ENCODE peak calls at places on chromosomes 13 and 19, in nine cellular contexts. U is fibroblast of pulmonary artery, I is tibial nerve, X is ascending aorta, Y is choroid plexus epithelial cell, B is HepG2, L is right lobe of liver, K is neural progenitor cell, V is body of pancreas. N is an unnamed sample.

GRCh38 chr13:104534847-104535246 is 1468.6 kb upstream of the SLC10A2 start:
- DNase-seq in U (no peak), L (no peak), V (no peak), Y (no peak), K (peak), I (no peak), B (no peak), X (no peak), N (no peak)

GRCh38 chr19:33064778-33065550 is at the start of gene RHPN2:
- DNase-seq in I (peak), U (peak), Y (peak), X (no peak), V (peak), K (peak), L (peak), B (peak), N (peak)

GRCh38 chr13:82879921-82880320 is 1002.4 kb downstream of the SLITRK1 start:
- DNase-seq in V (no peak), I (no peak), U (no peak), L (no peak), K (peak), B (no peak), Y (no peak), X (no peak), N (no peak)

GRCh38 chr13:26037302-26037701 is 14.5 kb downstream of the SHISA2 start:
- DNase-seq in X (no peak), Y (peak), K (peak), I (no peak), B (no peak), V (no peak), L (no peak), U (no peak), N (no peak)

GRCh38 chr19:11238041-11238440 is 1.4 kb upstream of the ANGPTL8 start:
- DNase-seq in K (no peak), L (no peak), B (no peak), I (no peak), U (no peak), V (no peak), Y (no peak), X (no peak), N (no peak)

GRCh38 chr19:50664204-50664603 is 15.0 kb downstream of the C19orf81 start:
- DNase-seq in V (no peak), I (no peak), L (no peak), Y (no peak), B (no peak), X (no peak), U (no peak), K (no peak), N (no peak)

GRCh38 chr13:51865838-51866237 is 4.1 kb downstream of the CCDC70 start:
- DNase-seq in X (no peak), Y (no peak), B (no peak), I (no peak), L (no peak), U (no peak), K (peak), V (no peak), N (no peak)

GRCh38 chr13:45683701-45684100 is 18.4 kb upstream of the CBY2 start:
- DNase-seq in L (no peak), B (no peak), X (no peak), U (no peak), V (no peak), K (peak), Y (no peak), I (no peak), N (no peak)

GRCh38 chr19:18090545-18091216 is 3.9 kb upstream of the IL12RB1 start:
- DNase-seq in B (no peak), X (no peak), U (peak), L (no peak), V (no peak), Y (peak), I (no peak), K (no peak), N (peak)

GRCh38 chr19:49327878-49328544 is 3.0 kb upstream of the SLC6A16 start:
- DNase-seq in L (no peak), I (no peak), Y (peak), U (peak), K (peak), V (no peak), X (peak), B (peak), N (peak)

DNA sequence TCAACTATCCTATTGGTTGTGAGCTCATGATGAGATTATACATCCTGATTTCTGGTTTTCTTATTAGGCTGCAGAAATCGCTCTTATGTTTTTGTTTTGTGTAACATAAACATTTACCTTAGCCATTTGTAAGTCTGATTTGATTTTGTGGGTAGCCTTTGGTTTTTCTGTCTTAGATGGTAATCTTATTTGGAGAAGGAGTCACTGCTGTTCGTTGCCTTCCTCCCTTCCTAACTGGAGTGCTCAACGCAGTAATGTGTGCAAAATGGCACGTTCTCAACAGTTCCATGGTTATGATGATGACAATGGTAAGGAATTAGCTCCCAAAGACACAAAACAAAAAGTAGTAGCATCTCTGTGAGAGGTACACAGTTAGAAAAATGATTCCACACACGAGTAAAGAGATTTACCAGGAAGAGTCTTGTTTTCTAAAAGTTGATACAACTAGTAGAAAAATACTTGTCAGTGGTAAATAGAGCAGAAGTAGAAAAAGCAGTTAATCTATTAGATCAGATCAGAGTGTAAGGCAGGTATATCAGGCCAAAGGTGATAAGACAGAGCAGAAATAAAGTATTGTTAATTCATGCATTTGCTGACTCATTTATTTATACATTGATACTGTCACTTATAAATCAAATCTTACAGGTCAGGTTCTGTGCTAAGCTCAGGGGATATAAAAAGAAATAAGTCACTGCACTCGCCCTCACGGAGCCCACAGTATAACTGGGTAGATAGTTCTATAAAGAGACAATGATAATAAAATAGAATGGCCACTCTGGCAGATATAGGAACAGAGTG is 270.0 kb downstream of the NALCN start:
- DNase-seq in X (no peak), Y (no peak), B (no peak), L (no peak), I (no peak), V (no peak), U (no peak), K (no peak), N (no peak)
- H3K4me3 ChIP-seq in X (no peak), Y (no peak), B (no peak), L (no peak), I (no peak), V (no peak), U (no peak), K (no peak), N (no peak)

GRCh38 chr13:38636756-38637155 is 50.1 kb upstream of the FREM2 start:
- DNase-seq in K (no peak), X (no peak), L (no peak), V (peak), B (no peak), U (no peak), Y (no peak), I (no peak), N (no peak)

GRCh38 chr13:38637576-38637975 is 49.3 kb upstream of the FREM2 start:
- DNase-seq in V (no peak), L (no peak), K (no peak), Y (no peak), U (no peak), B (no peak), X (no peak), I (no peak), N (no peak)

GRCh38 chr13:38636106-38636505 is 50.8 kb upstream of the FREM2 start:
- DNase-seq in K (no peak), I (no peak), L (no peak), X (no peak), V (no peak), U (no peak), B (no peak), Y (no peak), N (no peak)

GRCh38 chr13:38641164-38641948 is 45.5 kb upstream of the FREM2 start:
- DNase-seq in X (no peak), L (no peak), B (no peak), U (peak), K (no peak), Y (peak), I (no peak), V (no peak), N (no peak)
- TF ChIP-seq CTCF in X (no peak), L (peak), B (no peak), U (peak), K (peak), Y (peak), I (no peak), V (peak), N (peak)

GRCh38 chr19:58209577-58209976 is 19.1 kb upstream of the ZNF544 start:
- DNase-seq in V (no peak), U (no peak), B (no peak), L (no peak), K (no peak), Y (no peak), X (no peak), I (no peak), N (no peak)
- H3K4me3 ChIP-seq in V (no peak), U (no peak), B (no peak), L (no peak), K (no peak), Y (no peak), X (peak), I (no peak), N (no peak)

DNA sequence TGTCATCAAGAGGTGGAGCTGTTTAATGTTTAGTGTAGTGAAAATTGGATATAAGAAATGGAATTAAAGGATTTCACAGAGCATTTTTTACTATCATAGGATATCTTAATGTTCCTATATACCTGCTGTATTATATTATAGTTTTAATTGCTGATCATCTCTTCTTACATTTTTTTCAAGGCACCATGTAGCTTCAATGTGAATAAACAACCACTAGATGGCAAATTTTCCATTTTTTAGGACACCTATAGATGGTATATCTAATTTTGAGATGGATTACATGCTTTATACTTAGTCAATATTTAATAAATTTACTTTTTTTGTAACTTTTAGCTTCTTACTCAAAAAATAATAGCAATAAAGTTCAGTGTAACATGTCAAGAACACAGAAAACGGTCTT is 9.0 kb upstream of the ATXN8OS start:
- DNase-seq in V (no peak), U (peak), I (no peak), Y (peak), X (no peak), B (no peak), K (no peak), L (no peak), N (no peak)
- TF ChIP-seq CTCF in V (peak), U (peak), I (no peak), Y (peak), X (no peak), B (no peak), K (peak), L (peak), N (no peak)

GRCh38 chr19:36719687-36720556 is 32.5 kb downstream of the ZNF567 start:
- DNase-seq in B (no peak), X (no peak), K (no peak), I (no peak), L (no peak), V (no peak), Y (peak), U (peak), N (peak)
- H3K4me3 ChIP-seq in B (no peak), X (peak), K (no peak), I (no peak), L (no peak), V (no peak), Y (no peak), U (no peak), N (no peak)

DNA sequence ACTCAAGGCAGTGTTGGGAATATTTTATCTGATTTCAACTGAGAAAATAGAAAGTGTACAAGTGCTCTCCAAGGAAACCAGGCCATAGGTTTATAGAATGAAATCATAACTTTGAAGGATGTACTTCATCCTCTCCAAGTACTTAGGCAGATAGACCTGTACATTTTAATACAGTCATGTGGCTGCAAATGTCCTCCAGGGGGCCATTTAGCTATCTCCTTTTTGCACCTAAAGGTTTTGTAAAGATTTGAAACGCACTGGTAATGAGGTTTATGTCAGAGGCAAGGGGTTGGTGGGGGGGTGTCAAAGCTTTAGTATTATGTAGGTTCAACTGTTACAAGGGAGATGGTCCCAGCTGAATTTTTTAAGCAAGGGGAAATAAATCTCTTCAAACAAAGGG is 364.4 kb downstream of the DCT start:
- DNase-seq in U (no peak), L (no peak), Y (no peak), K (no peak), V (no peak), I (no peak), B (no peak), X (no peak), N (no peak)
- TF ChIP-seq CTCF in U (no peak), L (no peak), Y (no peak), K (peak), V (no peak), I (no peak), B (no peak), X (no peak), N (no peak)

GRCh38 chr13:113855931-113856715 is 7.8 kb downstream of the GAS6 start:
- DNase-seq in U (no peak), L (no peak), V (peak), K (no peak), B (no peak), X (no peak), Y (no peak), I (no peak), N (no peak)
- H3K4me3 ChIP-seq in U (no peak), L (no peak), V (no peak), K (no peak), B (no peak), X (no peak), Y (no peak), I (no peak), N (no peak)

GRCh38 chr13:24275041-24275440 is 34.3 kb upstream of the C1QTNF9 start:
- DNase-seq in I (no peak), B (no peak), V (no peak), K (no peak), X (no peak), L (no peak), U (no peak), Y (no peak), N (no peak)
- TF ChIP-seq CTCF in I (no peak), B (no peak), V (no peak), K (no peak), X (no peak), L (no peak), U (peak), Y (peak), N (no peak)

GRCh38 chr13:46799139-46799538 is 2.2 kb upstream of the ESD start:
- DNase-seq in X (no peak), U (no peak), Y (no peak), B (peak), K (no peak), L (no peak), V (no peak), I (no peak), N (no peak)

GRCh38 chr13:46797468-46798237 is 692 bp upstream of the ESD start:
- DNase-seq in I (no peak), B (peak), K (peak), Y (no peak), U (no peak), X (no peak), V (no peak), L (peak), N (no peak)

GRCh38 chr13:46795321-46795720 is 1.6 kb downstream of the ESD start:
- DNase-seq in K (peak), I (no peak), B (no peak), X (no peak), Y (no peak), L (no peak), V (no peak), U (no peak), N (no peak)

GRCh38 chr13:46796515-46797467 is at the start of gene ESD:
- DNase-seq in X (peak), V (peak), U (peak), K (peak), B (peak), L (peak), Y (peak), I (peak), N (peak)

DNA sequence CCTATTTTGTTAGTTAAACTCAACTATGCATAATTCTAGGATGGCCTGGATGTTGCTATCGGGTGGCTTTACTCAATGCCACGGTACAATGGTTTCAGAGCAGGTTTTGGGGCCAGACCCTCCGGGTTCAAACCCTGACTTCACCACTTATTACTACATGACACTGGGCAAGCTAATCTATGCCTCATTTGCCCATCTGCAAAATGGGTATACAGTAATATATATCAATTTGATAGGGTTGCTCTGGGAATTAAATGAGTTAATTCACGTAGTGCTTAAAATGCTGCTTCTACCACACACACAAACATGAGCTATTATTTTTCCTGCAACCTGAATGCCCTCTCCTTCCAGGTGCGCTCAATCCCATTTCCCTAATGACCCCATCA is 839 bp downstream of the ESD start:
- DNase-seq in U (no peak), X (no peak), V (no peak), B (no peak), K (no peak), L (no peak), Y (no peak), I (no peak), N (no peak)
- H3K4me3 ChIP-seq in U (peak), X (peak), V (peak), B (peak), K (peak), L (peak), Y (peak), I (peak), N (peak)

N was measured in fibroblast of the aortic adventitia.